ENCODE peak calls at places on chromosomes 7 and 10, in nine cellular contexts. One of them, this sample, is unnamed.

GRCh38 chr10:80357000-80357803 is 621 bp downstream of the DYDC2 start:
- DNase-seq in uterus: no peak
- DNase-seq in lower leg skin: no peak
- DNase-seq in esophagus squamous epithelium: no peak
- DNase-seq in body of pancreas: peak
- DNase-seq in spleen: no peak
- DNase-seq in IMR-90: no peak
- DNase-seq in A549: peak
- DNase-seq in HepG2: no peak
- DNase-seq in this sample: peak

GRCh38 chr10:28215930-28216329 is 86.9 kb downstream of the MPP7 start:
- DNase-seq in lower leg skin: no peak
- DNase-seq in A549: no peak
- DNase-seq in HepG2: peak
- DNase-seq in uterus: no peak
- DNase-seq in IMR-90: no peak
- DNase-seq in spleen: no peak
- DNase-seq in esophagus squamous epithelium: no peak
- DNase-seq in body of pancreas: peak
- DNase-seq in this sample: no peak

GRCh38 chr10:132641966-132642731 is 104.6 kb downstream of the INPP5A start:
- DNase-seq in lower leg skin: peak
- DNase-seq in HepG2: no peak
- DNase-seq in esophagus squamous epithelium: no peak
- DNase-seq in body of pancreas: peak
- DNase-seq in spleen: peak
- DNase-seq in IMR-90: no peak
- DNase-seq in A549: no peak
- DNase-seq in uterus: peak
- DNase-seq in this sample: no peak

GRCh38 chr10:6973904-6974303 is 393.8 kb upstream of the PRKCQ start:
- DNase-seq in IMR-90: no peak
- DNase-seq in uterus: no peak
- DNase-seq in body of pancreas: no peak
- DNase-seq in HepG2: no peak
- DNase-seq in A549: no peak
- DNase-seq in esophagus squamous epithelium: no peak
- DNase-seq in spleen: peak
- DNase-seq in lower leg skin: no peak
- DNase-seq in this sample: peak

GRCh38 chr10:77686096-77686495 is 48.5 kb upstream of the KCNMA1 start:
- DNase-seq in lower leg skin: no peak
- DNase-seq in uterus: no peak
- DNase-seq in body of pancreas: no peak
- DNase-seq in HepG2: no peak
- DNase-seq in IMR-90: no peak
- DNase-seq in spleen: no peak
- DNase-seq in A549: no peak
- DNase-seq in esophagus squamous epithelium: no peak
- DNase-seq in this sample: no peak

GRCh38 chr7:43015301-43015700 is 83.1 kb downstream of the MRPL32 start:
- DNase-seq in spleen: no peak
- DNase-seq in lower leg skin: no peak
- DNase-seq in IMR-90: no peak
- DNase-seq in HepG2: no peak
- DNase-seq in esophagus squamous epithelium: no peak
- DNase-seq in body of pancreas: no peak
- DNase-seq in A549: no peak
- DNase-seq in uterus: no peak
- DNase-seq in this sample: no peak

GRCh38 chr7:128940494-128941322 is 3.0 kb downstream of the IRF5 start:
- DNase-seq in HepG2: no peak
- DNase-seq in spleen: peak
- DNase-seq in lower leg skin: peak
- DNase-seq in uterus: no peak
- DNase-seq in IMR-90: no peak
- DNase-seq in esophagus squamous epithelium: peak
- DNase-seq in A549: no peak
- DNase-seq in body of pancreas: no peak
- DNase-seq in this sample: no peak

GRCh38 chr7:156609010-156609877 is 31.3 kb upstream of the RNF32 start:
- DNase-seq in IMR-90: no peak
- DNase-seq in esophagus squamous epithelium: no peak
- DNase-seq in body of pancreas: no peak
- DNase-seq in lower leg skin: no peak
- DNase-seq in HepG2: peak
- DNase-seq in spleen: no peak
- DNase-seq in A549: no peak
- DNase-seq in uterus: no peak
- DNase-seq in this sample: no peak

GRCh38 chr10:18104223-18104872 is 35.9 kb upstream of the CACNB2 start:
- DNase-seq in HepG2: peak
- DNase-seq in uterus: peak
- DNase-seq in body of pancreas: peak
- DNase-seq in A549: peak
- DNase-seq in IMR-90: peak
- DNase-seq in esophagus squamous epithelium: no peak
- DNase-seq in lower leg skin: peak
- DNase-seq in spleen: no peak
- DNase-seq in this sample: peak

DNA sequence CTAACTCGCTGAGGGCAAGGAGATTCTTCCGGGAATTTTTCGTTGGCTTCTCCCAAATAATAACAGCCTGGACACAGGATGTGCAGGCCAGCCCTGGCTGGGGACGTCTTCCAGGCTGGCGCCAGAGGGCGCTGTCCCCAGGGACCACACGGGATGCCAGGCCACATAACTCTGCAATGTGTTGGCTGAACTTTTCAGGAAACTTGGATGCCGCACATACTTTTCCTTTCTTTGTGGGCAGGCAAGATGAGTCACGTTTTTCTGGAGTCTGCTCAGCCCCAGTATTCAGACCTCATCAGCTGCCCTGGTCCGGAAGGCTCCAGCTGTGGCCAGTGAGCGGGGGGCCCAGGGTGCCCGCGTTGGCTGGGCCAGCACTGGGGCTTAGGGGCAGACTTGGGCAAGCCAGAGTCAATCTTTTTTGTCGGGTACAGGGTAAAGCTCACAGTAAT is 122.7 kb downstream of the PRKAG2 start:
- DNase-seq in IMR-90: peak
- DNase-seq in esophagus squamous epithelium: peak
- DNase-seq in lower leg skin: peak
- DNase-seq in A549: peak
- DNase-seq in spleen: peak
- DNase-seq in HepG2: peak
- DNase-seq in uterus: peak
- DNase-seq in body of pancreas: peak
- DNase-seq in this sample: peak
- TF ChIP-seq POLR2A in IMR-90: no peak
- TF ChIP-seq POLR2A in esophagus squamous epithelium: no peak
- TF ChIP-seq POLR2A in lower leg skin: no peak
- TF ChIP-seq POLR2A in A549: no peak
- TF ChIP-seq POLR2A in spleen: no peak
- TF ChIP-seq POLR2A in HepG2: no peak
- TF ChIP-seq POLR2A in uterus: peak
- TF ChIP-seq POLR2A in body of pancreas: peak
- TF ChIP-seq POLR2A in this sample: no peak

GRCh38 chr7:150737265-150738055 is at the start of gene GIMAP5:
- DNase-seq in A549: no peak
- DNase-seq in esophagus squamous epithelium: no peak
- DNase-seq in uterus: no peak
- DNase-seq in spleen: peak
- DNase-seq in body of pancreas: no peak
- DNase-seq in HepG2: no peak
- DNase-seq in IMR-90: no peak
- DNase-seq in lower leg skin: no peak
- DNase-seq in this sample: peak
- TF ChIP-seq POLR2A in A549: no peak
- TF ChIP-seq POLR2A in esophagus squamous epithelium: peak
- TF ChIP-seq POLR2A in uterus: peak
- TF ChIP-seq POLR2A in spleen: no peak
- TF ChIP-seq POLR2A in body of pancreas: peak
- TF ChIP-seq POLR2A in HepG2: no peak
- TF ChIP-seq POLR2A in IMR-90: no peak
- TF ChIP-seq POLR2A in lower leg skin: no peak
- TF ChIP-seq POLR2A in this sample: no peak

GRCh38 chr7:28408974-28409715 is 3.2 kb upstream of the CREB5 start:
- DNase-seq in spleen: peak
- DNase-seq in lower leg skin: peak
- DNase-seq in uterus: peak
- DNase-seq in A549: peak
- DNase-seq in esophagus squamous epithelium: peak
- DNase-seq in HepG2: peak
- DNase-seq in body of pancreas: peak
- DNase-seq in IMR-90: peak
- DNase-seq in this sample: peak
- TF ChIP-seq POLR2A in spleen: no peak
- TF ChIP-seq POLR2A in lower leg skin: no peak
- TF ChIP-seq POLR2A in uterus: peak
- TF ChIP-seq POLR2A in A549: no peak
- TF ChIP-seq POLR2A in esophagus squamous epithelium: peak
- TF ChIP-seq POLR2A in HepG2: no peak
- TF ChIP-seq POLR2A in body of pancreas: peak
- TF ChIP-seq POLR2A in IMR-90: peak
- TF ChIP-seq POLR2A in this sample: no peak

GRCh38 chr10:114276671-114277070 is 37.6 kb downstream of the VWA2 start:
- DNase-seq in uterus: no peak
- DNase-seq in lower leg skin: peak
- DNase-seq in IMR-90: no peak
- DNase-seq in HepG2: no peak
- DNase-seq in A549: no peak
- DNase-seq in esophagus squamous epithelium: no peak
- DNase-seq in body of pancreas: no peak
- DNase-seq in spleen: peak
- DNase-seq in this sample: no peak
- TF ChIP-seq POLR2A in uterus: no peak
- TF ChIP-seq POLR2A in lower leg skin: no peak
- TF ChIP-seq POLR2A in IMR-90: no peak
- TF ChIP-seq POLR2A in HepG2: no peak
- TF ChIP-seq POLR2A in A549: no peak
- TF ChIP-seq POLR2A in esophagus squamous epithelium: no peak
- TF ChIP-seq POLR2A in body of pancreas: no peak
- TF ChIP-seq POLR2A in spleen: no peak
- TF ChIP-seq POLR2A in this sample: no peak

DNA sequence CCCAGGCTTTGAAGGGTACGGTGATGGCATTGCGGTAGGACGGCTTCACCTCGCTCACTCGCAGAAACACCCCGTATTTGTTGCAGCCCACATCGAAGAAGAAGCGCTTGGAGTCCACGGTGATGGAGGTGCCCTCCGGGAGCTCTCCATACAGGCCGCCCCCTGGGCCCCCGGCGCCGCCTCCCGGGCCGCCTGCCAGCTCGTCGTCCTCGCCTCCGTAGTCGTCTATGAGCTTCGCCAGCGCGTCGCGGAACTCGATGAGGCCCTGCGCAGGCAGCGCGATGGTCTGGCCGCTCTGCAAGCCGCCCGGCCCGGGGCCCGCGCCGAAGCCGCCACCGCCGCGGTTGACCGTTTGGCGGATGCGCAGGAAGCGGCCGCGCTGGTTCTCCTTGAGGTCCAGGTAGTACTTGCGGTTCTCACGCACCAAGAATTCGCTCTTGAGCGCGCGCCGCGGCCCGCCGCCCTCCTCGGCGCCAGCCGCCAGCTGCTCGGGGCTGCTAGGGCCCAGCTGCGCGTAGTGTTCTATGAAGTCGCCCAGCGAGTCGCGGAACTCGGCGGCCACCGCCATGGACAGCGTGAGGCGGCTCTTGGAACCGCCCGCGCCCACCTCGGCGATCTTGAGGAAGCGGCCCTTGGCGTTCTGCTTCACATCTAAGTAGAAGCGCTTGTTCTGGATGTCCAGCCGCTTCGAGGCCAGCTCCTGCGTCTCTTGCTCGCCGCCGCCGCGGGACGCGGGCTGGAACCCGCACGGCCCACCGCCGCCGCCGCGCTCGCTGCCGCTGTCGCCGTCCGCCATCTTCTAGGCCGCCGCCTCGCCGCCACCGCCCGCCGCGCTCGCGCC is 557 bp downstream of the PURB start:
- DNase-seq in HepG2: no peak
- DNase-seq in spleen: peak
- DNase-seq in uterus: peak
- DNase-seq in A549: peak
- DNase-seq in lower leg skin: peak
- DNase-seq in IMR-90: peak
- DNase-seq in esophagus squamous epithelium: no peak
- DNase-seq in body of pancreas: peak
- DNase-seq in this sample: peak
- TF ChIP-seq POLR2A in HepG2: no peak
- TF ChIP-seq POLR2A in spleen: no peak
- TF ChIP-seq POLR2A in uterus: no peak
- TF ChIP-seq POLR2A in A549: no peak
- TF ChIP-seq POLR2A in lower leg skin: no peak
- TF ChIP-seq POLR2A in IMR-90: peak
- TF ChIP-seq POLR2A in esophagus squamous epithelium: no peak
- TF ChIP-seq POLR2A in body of pancreas: peak
- TF ChIP-seq POLR2A in this sample: no peak

GRCh38 chr7:131108212-131108980 is 219.3 kb upstream of the MKLN1 start:
- DNase-seq in IMR-90: peak
- DNase-seq in esophagus squamous epithelium: no peak
- DNase-seq in lower leg skin: no peak
- DNase-seq in uterus: no peak
- DNase-seq in A549: peak
- DNase-seq in body of pancreas: no peak
- DNase-seq in spleen: peak
- DNase-seq in HepG2: no peak
- DNase-seq in this sample: no peak

GRCh38 chr7:131110294-131111080 is 217.2 kb upstream of the MKLN1 start:
- DNase-seq in HepG2: no peak
- DNase-seq in esophagus squamous epithelium: no peak
- DNase-seq in uterus: peak
- DNase-seq in A549: peak
- DNase-seq in IMR-90: peak
- DNase-seq in lower leg skin: no peak
- DNase-seq in spleen: no peak
- DNase-seq in body of pancreas: peak
- DNase-seq in this sample: peak

GRCh38 chr7:131111081-131111576 is 216.5 kb upstream of the MKLN1 start:
- DNase-seq in lower leg skin: no peak
- DNase-seq in spleen: no peak
- DNase-seq in IMR-90: peak
- DNase-seq in uterus: peak
- DNase-seq in HepG2: no peak
- DNase-seq in body of pancreas: no peak
- DNase-seq in A549: peak
- DNase-seq in esophagus squamous epithelium: no peak
- DNase-seq in this sample: no peak

GRCh38 chr7:131109011-131109756 is 218.5 kb upstream of the MKLN1 start:
- DNase-seq in IMR-90: peak
- DNase-seq in spleen: no peak
- DNase-seq in HepG2: no peak
- DNase-seq in uterus: no peak
- DNase-seq in A549: no peak
- DNase-seq in esophagus squamous epithelium: no peak
- DNase-seq in lower leg skin: no peak
- DNase-seq in body of pancreas: no peak
- DNase-seq in this sample: no peak

GRCh38 chr7:131109757-131110293 is 217.9 kb upstream of the MKLN1 start:
- DNase-seq in IMR-90: peak
- DNase-seq in lower leg skin: peak
- DNase-seq in HepG2: peak
- DNase-seq in A549: peak
- DNase-seq in body of pancreas: peak
- DNase-seq in uterus: peak
- DNase-seq in esophagus squamous epithelium: peak
- DNase-seq in spleen: peak
- DNase-seq in this sample: peak
- TF ChIP-seq POLR2A in IMR-90: peak
- TF ChIP-seq POLR2A in lower leg skin: no peak
- TF ChIP-seq POLR2A in HepG2: peak
- TF ChIP-seq POLR2A in A549: peak
- TF ChIP-seq POLR2A in body of pancreas: peak
- TF ChIP-seq POLR2A in uterus: peak
- TF ChIP-seq POLR2A in esophagus squamous epithelium: peak
- TF ChIP-seq POLR2A in spleen: no peak
- TF ChIP-seq POLR2A in this sample: no peak

This sample was measured in thyroid gland.